ENCODE peak calls at places on chromosomes 1 and 21, in seven cellular contexts. L is ELR, S is GM03348, A is dermis blood vessel endothelial cell, C is psoas muscle, M is AG08395, Z is 8988T. B is an unnamed sample.

GRCh38 chr1:214281902-214282695 is 1.1 kb downstream of the SMYD2 start:
- DNase-seq in L (peak), S (peak), A (peak), C (peak), M (peak), Z (no peak), B (peak)

GRCh38 chr1:150186789-150187559 is 37.3 kb downstream of the PLEKHO1 start:
- DNase-seq in L (peak), S (peak), A (peak), C (no peak), M (peak), Z (no peak), B (peak)

GRCh38 chr1:50279622-50280320 is 143.5 kb downstream of the DMRTA2 start:
- DNase-seq in L (peak), S (no peak), A (peak), C (no peak), M (peak), Z (no peak), B (peak)

GRCh38 chr1:20399606-20400180 is 86.3 kb downstream of the CAMK2N1 start:
- DNase-seq in L (no peak), S (no peak), A (no peak), C (no peak), M (no peak), Z (no peak), B (peak)

GRCh38 chr1:170661646-170662411 is 2.1 kb upstream of the PRRX1 start:
- DNase-seq in L (peak), S (peak), A (peak), C (peak), M (peak), Z (no peak), B (peak)

GRCh38 chr1:228022571-228023293 is 15.9 kb downstream of the WNT3A start:
- DNase-seq in L (no peak), S (no peak), A (no peak), C (no peak), M (no peak), Z (no peak), B (no peak)

GRCh38 chr21:44867999-44868700 is 5.3 kb downstream of the PTTG1IP start:
- DNase-seq in L (no peak), S (no peak), A (peak), C (no peak), M (no peak), Z (no peak), B (no peak)

GRCh38 chr1:21914880-21915640 is 22.1 kb downstream of the HSPG2 start:
- DNase-seq in L (no peak), S (no peak), A (peak), C (peak), M (peak), Z (no peak), B (no peak)

GRCh38 chr1:47334765-47335435 is 1.3 kb downstream of the CMPK1 start:
- DNase-seq in L (no peak), S (peak), A (no peak), C (no peak), M (no peak), Z (no peak), B (no peak)

GRCh38 chr1:48251858-48252257 is 29.3 kb downstream of the SLC5A9 start:
- DNase-seq in L (no peak), S (no peak), A (no peak), C (no peak), M (no peak), Z (no peak), B (no peak)

GRCh38 chr21:16492892-16493291 is 763.1 kb downstream of the USP25 start:
- DNase-seq in L (no peak), S (no peak), A (no peak), C (no peak), M (no peak), Z (no peak), B (no peak)

GRCh38 chr1:22410928-22411495 is 40.6 kb upstream of the ZBTB40 start:
- DNase-seq in L (no peak), S (no peak), A (no peak), C (no peak), M (no peak), Z (no peak), B (no peak)

GRCh38 chr1:50423670-50424000 is 392 bp upstream of the DMRTA2 start:
- DNase-seq in L (no peak), S (no peak), A (no peak), C (no peak), M (no peak), Z (no peak), B (peak)

GRCh38 chr1:162498442-162498785 is 796 bp downstream of the UHMK1 start:
- DNase-seq in L (peak), S (no peak), A (peak), C (no peak), M (no peak), Z (no peak), B (no peak)

GRCh38 chr1:209620484-209620879 is 31.7 kb downstream of the LAMB3 start:
- DNase-seq in L (peak), S (no peak), A (no peak), C (no peak), M (no peak), Z (no peak), B (no peak)

GRCh38 chr1:94974224-94974623 is 47.3 kb upstream of the CNN3 start:
- DNase-seq in L (peak), S (peak), A (no peak), C (no peak), M (peak), Z (no peak), B (no peak)

GRCh38 chr21:43702785-43703067 is 16.2 kb upstream of the PDXK start:
- DNase-seq in L (peak), S (peak), A (no peak), C (no peak), M (peak), Z (no peak), B (no peak)

GRCh38 chr1:233796146-233796798 is 108.2 kb upstream of the SLC35F3 start:
- DNase-seq in L (no peak), S (no peak), A (no peak), C (no peak), M (no peak), Z (no peak), B (no peak)